ENCODE peak calls at places on chromosomes 7 and 10, in eight cellular contexts. Z is cardiac muscle cell; G is bronchial epithelial cell; W is PC-9; B is right lobe of liver; R is Panc1; T is ascending aorta; I is CD8-positive, alpha-beta T cell. P is an unnamed sample.

GRCh38 chr10:113313048-113313611 is 239.7 kb upstream of the HABP2 start:
- DNase-seq in G (no peak), B (no peak), Z (no peak), R (no peak), I (no peak), T (no peak), W (no peak), P (no peak)

GRCh38 chr7:27782849-27783248 is 42.9 kb downstream of the TAX1BP1 start:
- DNase-seq in Z (no peak), T (no peak), B (no peak), G (peak), I (no peak), W (no peak), R (no peak), P (no peak)

GRCh38 chr7:108455833-108456677 is at the start of gene NRCAM:
- DNase-seq in W (peak), G (no peak), I (no peak), R (no peak), T (no peak), Z (peak), B (peak), P (no peak)

GRCh38 chr7:25698709-25699108 is 453.3 kb upstream of the NFE2L3 start:
- DNase-seq in R (no peak), I (no peak), G (no peak), B (no peak), Z (no peak), W (no peak), T (no peak), P (no peak)

GRCh38 chr10:132643709-132644543 is 106.3 kb downstream of the INPP5A start:
- DNase-seq in I (no peak), B (peak), W (no peak), R (no peak), Z (no peak), T (peak), G (no peak), P (no peak)

GRCh38 chr10:52146766-52147165 is 167.3 kb upstream of the DKK1 start:
- DNase-seq in I (no peak), G (peak), B (no peak), Z (no peak), R (no peak), W (no peak), T (no peak), P (peak)

GRCh38 chr7:152541892-152542291 is 106.1 kb upstream of the KMT2C start:
- DNase-seq in R (no peak), T (no peak), W (no peak), I (no peak), B (peak), G (no peak), Z (no peak), P (no peak)

GRCh38 chr7:94394399-94395140 is at the start of gene COL1A2:
- DNase-seq in W (no peak), I (no peak), T (peak), G (peak), Z (peak), B (no peak), R (no peak), P (no peak)

GRCh38 chr10:88064608-88065383 is 201.4 kb downstream of the PTEN start:
- DNase-seq in R (no peak), W (no peak), I (no peak), T (peak), Z (peak), B (peak), G (no peak), P (no peak)

GRCh38 chr10:49395741-49396665 is at the start of gene DRGX:
- DNase-seq in W (no peak), B (no peak), T (no peak), I (no peak), G (no peak), R (no peak), Z (no peak), P (no peak)

GRCh38 chr7:83130623-83131545 is 31.8 kb downstream of the PCLO start:
- DNase-seq in Z (no peak), W (no peak), R (no peak), T (no peak), G (peak), I (no peak), B (no peak), P (no peak)

GRCh38 chr10:114374141-114374791 is 30.0 kb downstream of the AFAP1L2 start:
- DNase-seq in W (no peak), G (no peak), T (peak), Z (peak), R (no peak), B (no peak), I (no peak), P (no peak)

GRCh38 chr7:83856094-83856493 is 207.2 kb upstream of the SEMA3E start:
- DNase-seq in B (no peak), Z (no peak), W (no peak), G (no peak), T (no peak), I (no peak), R (no peak), P (no peak)

GRCh38 chr7:87448427-87448826 is 27.1 kb downstream of the ABCB4 start:
- DNase-seq in Z (no peak), T (no peak), B (no peak), R (no peak), I (no peak), W (no peak), G (no peak), P (peak)

GRCh38 chr7:157670490-157671357 is 333.9 kb downstream of the DNAJB6 start:
- DNase-seq in G (no peak), B (no peak), W (no peak), T (no peak), I (no peak), R (no peak), Z (no peak), P (no peak)

GRCh38 chr10:58998924-58999713 is 177.3 kb upstream of the PHYHIPL start:
- DNase-seq in Z (peak), W (no peak), T (peak), R (no peak), B (peak), G (no peak), I (no peak), P (no peak)

GRCh38 chr10:61635946-61636345 is 26.8 kb upstream of the CABCOCO1 start:
- DNase-seq in T (no peak), B (no peak), R (no peak), W (peak), Z (no peak), I (no peak), G (peak), P (peak)

GRCh38 chr10:50576245-50576815 is 47.4 kb downstream of the SGMS1 start:
- DNase-seq in R (no peak), T (no peak), B (no peak), W (peak), I (no peak), Z (peak), G (no peak), P (no peak)

GRCh38 chr10:6299234-6299633 is 96.5 kb downstream of the PFKFB3 start:
- DNase-seq in R (peak), T (no peak), W (peak), I (no peak), B (peak), Z (no peak), G (peak), P (peak)

GRCh38 chr10:132742837-132743194 is 43.1 kb downstream of the NKX6-2 start:
- DNase-seq in R (no peak), I (no peak), B (no peak), Z (no peak), G (no peak), T (no peak), W (no peak), P (no peak)

GRCh38 chr10:77544607-77545006 is 93.0 kb downstream of the KCNMA1 start:
- DNase-seq in Z (peak), W (no peak), B (no peak), G (no peak), I (no peak), R (no peak), T (no peak), P (no peak)

GRCh38 chr10:57948796-57949195 is 318.9 kb downstream of the IPMK start:
- DNase-seq in Z (no peak), I (no peak), G (no peak), T (no peak), W (no peak), R (no peak), B (no peak), P (no peak)

GRCh38 chr7:137992738-137993394 is 9.0 kb downstream of the CREB3L2 start:
- DNase-seq in R (no peak), Z (peak), W (no peak), B (no peak), G (peak), I (no peak), T (peak), P (no peak)

DNA sequence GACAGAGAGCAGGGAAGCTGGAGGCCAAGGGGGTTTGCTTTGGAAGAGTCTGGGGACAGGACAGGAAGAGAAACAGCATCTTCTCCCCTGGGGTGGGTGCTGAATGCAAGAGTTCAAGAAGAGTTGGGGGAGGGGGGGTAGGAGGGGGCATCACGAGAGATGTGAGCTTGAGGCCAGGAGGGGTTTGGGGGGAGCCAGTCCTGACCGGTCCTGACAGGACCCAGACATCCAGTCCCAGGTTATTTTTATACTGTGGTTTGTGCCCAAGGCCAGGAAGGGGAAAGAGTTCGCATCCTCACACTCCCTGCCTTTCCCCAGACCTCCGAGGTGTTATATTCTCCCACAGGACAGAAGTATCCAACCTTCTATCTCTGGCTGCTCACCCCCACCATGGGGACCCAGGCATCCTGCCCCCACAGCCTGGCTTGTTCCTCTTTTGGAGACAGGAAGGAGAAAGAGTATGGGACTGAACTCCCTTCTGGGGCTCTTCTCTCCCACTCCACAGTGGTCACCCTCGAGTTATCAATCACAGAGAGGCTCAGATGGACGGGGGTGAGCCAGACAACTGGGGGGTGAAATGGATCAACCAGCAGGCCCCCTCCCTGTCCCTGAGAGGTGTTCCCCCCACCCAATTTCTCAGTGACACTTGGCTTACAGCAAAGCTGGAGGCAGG is 2.8 kb downstream of the TSC22D4 start:
- DNase-seq in T (no peak), G (no peak), Z (no peak), I (no peak), R (no peak), W (no peak), B (no peak), P (no peak)
- H3K4me3 ChIP-seq in T (peak), G (no peak), Z (peak), I (peak), R (peak), W (no peak), B (no peak), P (no peak)

GRCh38 chr10:21343087-21343486 is 182.4 kb downstream of the SKIDA1 start:
- DNase-seq in R (no peak), B (no peak), I (no peak), W (no peak), Z (no peak), T (no peak), G (no peak), P (no peak)

GRCh38 chr10:21340341-21340740 is 185.1 kb downstream of the SKIDA1 start:
- DNase-seq in G (no peak), R (no peak), W (peak), Z (no peak), B (no peak), T (no peak), I (no peak), P (no peak)

GRCh38 chr10:21334891-21335696 is 190.4 kb downstream of the SKIDA1 start:
- DNase-seq in G (peak), B (no peak), I (no peak), R (no peak), W (peak), T (peak), Z (peak), P (peak)

GRCh38 chr10:21336476-21337170 is 188.9 kb downstream of the SKIDA1 start:
- DNase-seq in Z (peak), I (no peak), B (no peak), G (peak), W (peak), R (no peak), T (peak), P (peak)

GRCh38 chr10:21337171-21337792 is 188.2 kb downstream of the SKIDA1 start:
- DNase-seq in T (no peak), I (no peak), B (no peak), Z (no peak), G (no peak), W (no peak), R (no peak), P (no peak)
- TF ChIP-seq CTCF in T (no peak), I (no peak), B (no peak), Z (no peak), G (no peak), W (no peak), R (no peak), P (no peak)

GRCh38 chr7:40885503-40885902 is 750.7 kb downstream of the SUGCT start:
- DNase-seq in T (no peak), W (peak), G (peak), R (no peak), B (no peak), I (no peak), Z (peak), P (no peak)
- H3K4me3 ChIP-seq in T (no peak), W (no peak), G (no peak), R (no peak), B (no peak), I (no peak), Z (no peak), P (no peak)

GRCh38 chr7:1578513-1578912 is 8.7 kb upstream of the PSMG3 start:
- DNase-seq in I (no peak), W (no peak), T (no peak), R (no peak), G (no peak), Z (no peak), B (no peak), P (no peak)
- TF ChIP-seq CTCF in I (no peak), W (no peak), T (no peak), R (no peak), G (no peak), Z (no peak), B (no peak), P (no peak)

DNA sequence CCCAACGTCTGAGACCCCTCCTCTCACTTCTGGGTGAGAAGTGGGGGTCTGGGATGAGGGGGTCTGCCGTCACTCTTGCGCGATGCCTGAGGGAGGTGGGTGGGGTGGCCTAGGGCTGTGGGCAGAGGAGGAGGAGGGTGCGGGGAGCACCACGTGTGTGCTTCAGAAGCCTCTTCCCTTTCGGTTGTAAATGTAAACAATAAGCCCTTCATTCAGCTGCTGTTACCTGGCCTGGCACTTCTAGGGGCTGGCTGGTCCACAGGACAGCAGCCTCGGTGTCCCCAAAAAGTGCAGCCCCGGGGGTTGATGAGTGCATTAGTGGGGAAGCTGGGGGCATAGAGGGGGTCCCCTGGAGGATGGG is 1.4 kb downstream of the CLIP2 start:
- DNase-seq in Z (no peak), I (no peak), R (no peak), G (no peak), T (no peak), W (no peak), B (no peak), P (no peak)
- H3K4me3 ChIP-seq in Z (peak), I (peak), R (peak), G (peak), T (peak), W (peak), B (peak), P (peak)

DNA sequence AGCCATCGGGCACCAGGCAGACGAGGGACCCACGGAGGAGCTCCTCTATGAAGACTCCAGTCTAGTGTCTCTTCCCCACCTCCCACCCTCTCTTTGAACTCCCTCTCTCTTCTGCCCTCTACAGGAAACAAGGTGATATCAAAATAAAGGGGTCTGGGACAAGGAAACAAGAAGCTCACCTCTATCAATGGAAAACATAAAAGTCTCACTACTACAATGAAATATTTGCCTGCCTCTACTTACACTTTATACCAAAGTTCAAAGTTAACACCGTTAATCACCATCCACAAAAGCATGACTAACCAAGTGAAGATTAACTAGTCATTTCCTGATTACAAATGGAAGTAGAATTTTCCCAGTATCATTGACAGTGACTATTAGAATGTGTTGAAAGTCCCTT is 82.2 kb downstream of the PARD3 start:
- DNase-seq in I (no peak), W (peak), G (peak), B (no peak), T (no peak), R (no peak), Z (no peak), P (no peak)
- TF ChIP-seq CTCF in I (no peak), W (no peak), G (peak), B (no peak), T (no peak), R (peak), Z (peak), P (peak)

DNA sequence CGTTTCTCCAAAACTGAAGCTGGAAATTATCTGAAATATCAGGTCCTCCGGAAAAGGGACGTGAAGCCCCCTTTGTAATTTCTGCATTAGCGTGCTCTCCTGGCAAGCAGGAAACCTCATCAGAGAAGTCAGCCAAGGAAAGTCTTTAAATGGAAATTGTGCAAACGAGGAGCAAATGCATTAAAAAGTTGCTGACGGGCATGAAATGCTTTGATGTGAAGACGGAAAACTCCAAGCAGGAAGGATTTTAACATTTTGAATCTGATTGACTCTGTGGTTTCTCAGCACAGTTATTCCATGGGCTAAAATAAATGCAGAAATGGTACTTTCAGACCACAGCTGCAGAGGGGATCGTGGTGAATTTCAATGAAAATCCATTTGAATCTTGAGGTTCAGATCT is 167.7 kb downstream of the AHR start:
- DNase-seq in G (no peak), W (no peak), I (no peak), T (no peak), Z (peak), R (no peak), B (no peak), P (no peak)
- H3K4me3 ChIP-seq in G (no peak), W (no peak), I (no peak), T (no peak), Z (no peak), R (no peak), B (no peak), P (no peak)

GRCh38 chr7:116906391-116906790 is 44.0 kb downstream of the CAPZA2 start:
- DNase-seq in T (no peak), G (no peak), R (no peak), W (no peak), Z (no peak), I (no peak), B (no peak), P (no peak)

GRCh38 chr7:116899308-116899707 is 36.9 kb downstream of the CAPZA2 start:
- DNase-seq in Z (peak), W (no peak), G (peak), B (no peak), R (no peak), T (no peak), I (no peak), P (no peak)

GRCh38 chr7:116897661-116898060 is 35.3 kb downstream of the CAPZA2 start:
- DNase-seq in G (no peak), R (no peak), T (no peak), W (no peak), Z (no peak), B (no peak), I (no peak), P (no peak)

GRCh38 chr7:116902811-116903210 is 40.4 kb downstream of the CAPZA2 start:
- DNase-seq in W (no peak), R (no peak), G (no peak), B (no peak), I (no peak), T (no peak), Z (no peak), P (no peak)

GRCh38 chr7:116901143-116901542 is 38.8 kb downstream of the CAPZA2 start:
- DNase-seq in G (no peak), B (no peak), Z (no peak), W (no peak), R (no peak), I (no peak), T (no peak), P (no peak)
- TF ChIP-seq CTCF in G (no peak), B (no peak), Z (no peak), W (no peak), R (no peak), I (no peak), T (no peak), P (no peak)